ENCODE peak calls at places on chromosome 2, in six cellular contexts. L is H7, X is fibroblast of mammary gland, B is coronary artery, I is heart right ventricle, M is foreskin keratinocyte. K is an unnamed sample.

GRCh38 chr2:195533771-195534642 is 123.0 kb upstream of the SLC39A10 start:
- DNase-seq in L (no peak), X (peak; percentile 95), B (peak; percentile 90), I (peak; percentile 32), M (peak; percentile 70), K (no peak)

GRCh38 chr2:32632089-32632488 is 4.2 kb downstream of the TTC27 start:
- DNase-seq in L (no peak), X (peak; percentile 65), B (no peak), I (no peak), M (peak; percentile 66), K (no peak)

GRCh38 chr2:144943986-144944385 is 424.1 kb upstream of the ZEB2 start:
- DNase-seq in L (no peak), X (peak; percentile 70), B (no peak), I (no peak), M (peak; percentile 58), K (no peak)

GRCh38 chr2:215901796-215902195 is 111.6 kb downstream of the MREG start:
- DNase-seq in L (no peak), X (no peak), B (no peak), I (no peak), M (no peak), K (no peak)

GRCh38 chr2:224734949-224735348 is 18.8 kb upstream of the CCDC195 start:
- DNase-seq in L (no peak), X (no peak), B (no peak), I (no peak), M (no peak), K (no peak)

GRCh38 chr2:48829036-48829435 is 73.5 kb upstream of the LHCGR start:
- DNase-seq in L (no peak), X (peak; percentile 44), B (no peak), I (no peak), M (no peak), K (no peak)

GRCh38 chr2:19901458-19902271 is at the start of gene TTC32:
- DNase-seq in L (peak; percentile 95), X (peak; percentile 94), B (peak; percentile 94), I (peak; percentile 96), M (peak; percentile 96), K (peak; percentile 95)

GRCh38 chr2:119248311-119248710 is 24.7 kb downstream of the STEAP3 start:
- DNase-seq in L (peak; percentile 20), X (peak; percentile 93), B (no peak), I (no peak), M (peak; percentile 13), K (no peak)

GRCh38 chr2:128737546-128737826 is 418.8 kb upstream of the HS6ST1 start:
- DNase-seq in L (no peak), X (no peak), B (no peak), I (no peak), M (no peak), K (no peak)

GRCh38 chr2:74959106-74959751 is 786 bp downstream of the POLE4 start:
- DNase-seq in L (no peak), X (no peak), B (no peak), I (no peak), M (no peak), K (no peak)

GRCh38 chr2:236317938-236318396 is 53.8 kb upstream of the ASB18 start:
- DNase-seq in L (no peak), X (no peak), B (peak; percentile 66), I (peak; percentile 20), M (no peak), K (no peak)

GRCh38 chr2:100832885-100833284 is 12.9 kb downstream of the NPAS2 start:
- DNase-seq in L (no peak), X (peak; percentile 49), B (no peak), I (no peak), M (no peak), K (no peak)

GRCh38 chr2:48600204-48600813 is 17.3 kb upstream of the GTF2A1L start:
- DNase-seq in L (peak; percentile 22), X (peak; percentile 61), B (no peak), I (no peak), M (peak; percentile 19), K (no peak)

GRCh38 chr2:172726172-172726735 is 9.4 kb upstream of the RAPGEF4 start:
- DNase-seq in L (no peak), X (no peak), B (no peak), I (no peak), M (no peak), K (no peak)

GRCh38 chr2:73920577-73921545 is 5.8 kb upstream of the DGUOK start:
- DNase-seq in L (peak; percentile 88), X (no peak), B (no peak), I (no peak), M (no peak), K (no peak)

GRCh38 chr2:71306762-71307161 is 24.8 kb upstream of the ZNF638 start:
- DNase-seq in L (peak; percentile 26), X (peak; percentile 91), B (no peak), I (no peak), M (peak; percentile 40), K (no peak)

GRCh38 chr2:46984642-46985476 is 69.3 kb upstream of the MCFD2 start:
- DNase-seq in L (no peak), X (peak; percentile 97), B (peak; percentile 91), I (peak; percentile 54), M (peak; percentile 92), K (no peak)

GRCh38 chr2:54660752-54661151 is 62.7 kb upstream of the EML6 start:
- DNase-seq in L (no peak), X (no peak), B (no peak), I (no peak), M (no peak), K (no peak)

K was measured in mesothelial cell of epicardium.